ENCODE peak calls at places on chromosomes 7 and 10, in nine cellular contexts. C is suprapubic skin, D is fibroblast of lung, F is upper lobe of right lung, E is A673, G is PC-3, Z is adrenal gland, H is left lung, W is colonic mucosa. P is an unnamed sample.

GRCh38 chr10:71998840-71999194 is 34.6 kb downstream of the CHST3 start:
- DNase-seq in C (no peak), D (peak; percentile 82), F (no peak), E (peak; percentile 51), G (peak; percentile 86), Z (peak; percentile 96), H (no peak), W (peak; percentile 58), P (no peak)

GRCh38 chr7:130490888-130491771 is 755 bp upstream of the MEST start:
- DNase-seq in C (no peak), D (peak; percentile 50), F (peak; percentile 68), E (no peak), G (no peak), Z (peak; percentile 76), H (no peak), W (no peak), P (peak; percentile 50)

GRCh38 chr10:129877773-129878371 is 86.2 kb downstream of the EBF3 start:
- DNase-seq in C (no peak), D (no peak), F (no peak), E (peak; percentile 65), G (peak; percentile 15), Z (no peak), H (no peak), W (peak; percentile 44), P (peak; percentile 23)

GRCh38 chr7:80499350-80499955 is 12.4 kb downstream of the GNAT3 start:
- DNase-seq in C (no peak), D (peak; percentile 96), F (no peak), E (no peak), G (peak; percentile 89), Z (peak; percentile 93), H (peak; percentile 68), W (no peak), P (no peak)

GRCh38 chr7:10940748-10941358 is 32.8 kb upstream of the PHF14 start:
- DNase-seq in C (no peak), D (no peak), F (no peak), E (peak; percentile 11), G (peak; percentile 7), Z (no peak), H (no peak), W (peak; percentile 36), P (peak; percentile 41)

GRCh38 chr10:33157108-33157507 is 177.4 kb downstream of the NRP1 start:
- DNase-seq in C (no peak), D (peak; percentile 69), F (no peak), E (peak; percentile 89), G (peak; percentile 98), Z (no peak), H (no peak), W (no peak), P (no peak)

GRCh38 chr10:11145498-11145855 is 127.8 kb downstream of the CELF2 start:
- DNase-seq in C (no peak), D (no peak), F (no peak), E (no peak), G (no peak), Z (peak; percentile 57), H (peak; percentile 63), W (peak; percentile 64), P (peak; percentile 81)

GRCh38 chr7:41051525-41051924 is 651.4 kb downstream of the INHBA start:
- DNase-seq in C (no peak), D (peak; percentile 45), F (no peak), E (no peak), G (no peak), Z (no peak), H (no peak), W (no peak), P (no peak)

GRCh38 chr7:17560516-17560915 is 262.1 kb downstream of the AHR start:
- DNase-seq in C (no peak), D (no peak), F (no peak), E (no peak), G (peak; percentile 81), Z (no peak), H (no peak), W (no peak), P (no peak)

GRCh38 chr7:116588225-116588624 is 63.4 kb downstream of the CAV1 start:
- DNase-seq in C (no peak), D (peak; percentile 92), F (no peak), E (no peak), G (peak; percentile 59), Z (no peak), H (no peak), W (no peak), P (peak; percentile 78)

GRCh38 chr7:1902231-1902855 is 232.3 kb downstream of the ELFN1 start:
- DNase-seq in C (no peak), D (no peak), F (peak; percentile 21), E (no peak), G (no peak), Z (no peak), H (no peak), W (no peak), P (no peak)

GRCh38 chr10:109988231-109988630 is 19.6 kb upstream of the ADD3 start:
- DNase-seq in C (no peak), D (no peak), F (no peak), E (no peak), G (no peak), Z (no peak), H (no peak), W (no peak), P (no peak)

GRCh38 chr10:11691319-11691755 is 50.8 kb upstream of the ECHDC3 start:
- DNase-seq in C (no peak), D (no peak), F (no peak), E (no peak), G (no peak), Z (no peak), H (no peak), W (no peak), P (no peak)

DNA sequence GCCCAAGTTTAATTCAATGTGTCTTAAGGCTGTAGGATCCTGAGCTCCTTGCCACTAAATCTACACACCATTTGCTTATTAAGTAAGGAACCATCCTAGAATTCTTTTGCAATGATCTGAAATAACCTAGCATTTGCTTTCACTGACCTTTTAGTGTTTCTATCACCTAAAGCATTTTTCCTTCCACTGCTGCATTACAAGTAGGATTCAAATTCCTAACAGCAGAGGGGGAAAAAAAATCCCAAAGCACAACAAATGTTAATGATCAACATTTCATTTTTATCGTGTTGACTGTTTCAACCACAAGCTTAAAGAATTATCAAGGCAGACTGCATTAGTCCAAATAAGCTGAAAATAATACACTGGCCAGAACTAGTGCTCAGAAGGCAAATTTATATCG is 174.7 kb upstream of the TCF7L2 start:
- DNase-seq in C (no peak), D (peak; percentile 27), F (no peak), E (no peak), G (no peak), Z (no peak), H (no peak), W (no peak), P (no peak)
- TF ChIP-seq CTCF in C (no peak), D (peak; percentile 31), F (no peak), E (no peak), G (no peak), Z (no peak), H (no peak), W (no peak), P (no peak)

DNA sequence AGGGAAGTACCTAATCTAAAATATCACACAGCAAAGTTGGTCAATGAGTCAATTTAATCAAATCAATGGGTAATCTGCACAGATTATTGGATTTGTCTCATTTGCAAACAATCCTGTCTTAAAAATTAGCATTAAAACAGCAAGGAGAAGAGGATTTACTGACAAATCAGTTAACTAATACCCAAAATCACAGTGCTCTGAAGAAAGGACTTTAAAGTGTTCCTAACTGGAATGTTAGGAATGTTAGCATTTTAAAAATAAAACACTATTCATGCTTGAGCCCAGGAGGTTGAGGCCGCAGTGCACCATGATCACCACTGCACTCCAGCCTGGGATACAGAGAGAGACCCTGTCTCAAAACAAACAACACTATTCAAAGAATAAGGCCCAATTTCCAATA is 83.1 kb downstream of the CHCHD3 start:
- DNase-seq in C (no peak), D (peak; percentile 19), F (no peak), E (no peak), G (no peak), Z (no peak), H (no peak), W (no peak), P (no peak)
- H3K4me3 ChIP-seq in C (no peak overlapping the region), D (no peak overlapping the region), F (no peak overlapping the region), E (no peak overlapping the region), G (no peak overlapping the region), Z (no peak overlapping the region), H (no peak overlapping the region), W (no peak overlapping the region), P (no peak overlapping the region)

DNA sequence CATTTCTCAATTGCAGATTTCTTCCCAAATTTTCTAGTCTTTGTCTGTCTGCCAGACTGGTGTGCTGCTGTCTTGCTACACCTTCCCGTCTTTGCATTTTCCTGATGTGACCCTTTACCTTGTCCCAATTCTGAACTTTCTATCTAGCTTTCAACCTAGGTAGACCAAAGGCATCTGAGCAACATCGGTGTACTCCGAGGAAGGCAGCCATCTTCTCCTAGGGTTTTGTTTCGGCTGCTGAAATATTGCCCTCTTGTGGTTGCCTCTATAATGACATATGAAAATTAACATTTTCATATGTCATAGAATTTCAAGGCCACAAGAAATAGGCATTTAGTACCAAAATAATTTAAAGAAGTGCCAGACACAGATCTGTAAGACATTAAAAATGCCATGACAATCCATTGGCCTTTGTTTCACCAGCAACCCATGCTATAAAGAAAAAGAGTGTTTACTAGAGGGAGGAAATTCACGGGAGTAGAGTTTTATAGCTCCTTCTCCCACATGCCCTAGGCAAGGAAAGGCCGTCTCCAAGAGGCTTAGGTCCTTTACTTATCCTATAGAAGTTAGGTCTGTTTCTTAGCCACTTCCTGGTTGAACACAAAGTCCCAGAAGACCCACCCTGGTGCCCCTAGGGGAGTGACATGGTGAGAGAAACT is 23.4 kb downstream of the OR9A2 start:
- DNase-seq in C (no peak), D (peak; percentile 30), F (no peak), E (peak; percentile 51), G (peak; percentile 71), Z (no peak), H (no peak), W (no peak), P (peak; percentile 69)
- TF ChIP-seq CTCF in C (peak; percentile 73), D (peak; percentile 69), F (peak; percentile 76), E (peak; percentile 83), G (peak; percentile 78), Z (peak; percentile 69), H (peak; percentile 67), W (peak; percentile 59), P (peak; percentile 63)

GRCh38 chr10:63525021-63525420 is 3.8 kb downstream of the REEP3 start:
- DNase-seq in C (no peak), D (no peak), F (no peak), E (no peak), G (peak; percentile 78), Z (no peak), H (no peak), W (no peak), P (no peak)

GRCh38 chr10:63521389-63522128 is at the start of gene REEP3:
- DNase-seq in C (peak; percentile 82), D (peak; percentile 78), F (peak; percentile 88), E (peak; percentile 89), G (peak; percentile 94), Z (peak; percentile 84), H (peak; percentile 68), W (peak; percentile 63), P (peak; percentile 84)

GRCh38 chr10:63522129-63522687 is 1.0 kb downstream of the REEP3 start:
- DNase-seq in C (no peak), D (peak; percentile 39), F (no peak), E (peak; percentile 47), G (peak; percentile 71), Z (no peak), H (no peak), W (no peak), P (peak; percentile 29)

GRCh38 chr10:63520463-63521388 is 475 bp upstream of the REEP3 start:
- DNase-seq in C (no peak), D (peak; percentile 80), F (peak; percentile 90), E (peak; percentile 66), G (peak; percentile 95), Z (peak; percentile 77), H (peak; percentile 71), W (peak; percentile 64), P (peak; percentile 75)

GRCh38 chr10:63523015-63523414 is 1.8 kb downstream of the REEP3 start:
- DNase-seq in C (no peak), D (no peak), F (no peak), E (no peak), G (no peak), Z (no peak), H (no peak), W (no peak), P (no peak)
- H3K4me3 ChIP-seq in C (peak overlapping the region; percentile 85), D (peak overlapping the region; percentile 92), F (peak overlapping the region; percentile 84), E (peak overlapping the region; percentile 63), G (peak overlapping the region; percentile 75), Z (no peak overlapping the region), H (peak overlapping the region; percentile 66), W (no peak overlapping the region), P (no peak overlapping the region)